ENCODE peak calls at places on chromosomes 3 and 15, in six cellular contexts. One of them, this sample, is unnamed.
A peak's percentile ranks its signal among the peaks of the same experiment; 100 is the strongest.

GRCh38 chr3:123658860-123659221 is 74.0 kb upstream of the HACD2 start:
- DNase-seq in effector memory CD4-positive, alpha-beta T cell: no peak
- DNase-seq in GM23338: no peak
- DNase-seq in CD8-positive, alpha-beta T cell: no peak
- DNase-seq in upper lobe of left lung: peak; percentile 68
- DNase-seq in HCT116: no peak
- DNase-seq in this sample: no peak

GRCh38 chr15:58918239-58918638 is 15.2 kb downstream of the SLTM start:
- DNase-seq in effector memory CD4-positive, alpha-beta T cell: no peak
- DNase-seq in GM23338: no peak
- DNase-seq in CD8-positive, alpha-beta T cell: no peak
- DNase-seq in upper lobe of left lung: no peak
- DNase-seq in HCT116: no peak
- DNase-seq in this sample: no peak

GRCh38 chr3:155753038-155753647 is 8.3 kb upstream of the PLCH1 start:
- DNase-seq in effector memory CD4-positive, alpha-beta T cell: no peak
- DNase-seq in GM23338: peak; percentile 60
- DNase-seq in CD8-positive, alpha-beta T cell: no peak
- DNase-seq in upper lobe of left lung: no peak
- DNase-seq in HCT116: no peak
- DNase-seq in this sample: no peak

GRCh38 chr3:13172644-13173013 is 99.4 kb upstream of the IQSEC1 start:
- DNase-seq in effector memory CD4-positive, alpha-beta T cell: no peak
- DNase-seq in GM23338: no peak
- DNase-seq in CD8-positive, alpha-beta T cell: no peak
- DNase-seq in upper lobe of left lung: no peak
- DNase-seq in HCT116: no peak
- DNase-seq in this sample: no peak

GRCh38 chr15:99432271-99433025 is 133.3 kb upstream of the MEF2A start:
- DNase-seq in effector memory CD4-positive, alpha-beta T cell: no peak
- DNase-seq in GM23338: no peak
- DNase-seq in CD8-positive, alpha-beta T cell: no peak
- DNase-seq in upper lobe of left lung: peak; percentile 15
- DNase-seq in HCT116: no peak
- DNase-seq in this sample: no peak

GRCh38 chr15:79358069-79358468 is 47.2 kb downstream of the TMED3 start:
- DNase-seq in effector memory CD4-positive, alpha-beta T cell: no peak
- DNase-seq in GM23338: no peak
- DNase-seq in CD8-positive, alpha-beta T cell: no peak
- DNase-seq in upper lobe of left lung: no peak
- DNase-seq in HCT116: no peak
- DNase-seq in this sample: no peak

GRCh38 chr3:57556459-57557087 is 499 bp downstream of the PDE12 start:
- DNase-seq in effector memory CD4-positive, alpha-beta T cell: no peak
- DNase-seq in GM23338: no peak
- DNase-seq in CD8-positive, alpha-beta T cell: peak; percentile 2
- DNase-seq in upper lobe of left lung: peak; percentile 36
- DNase-seq in HCT116: no peak
- DNase-seq in this sample: no peak

GRCh38 chr15:101232677-101233076 is 19.2 kb downstream of the CHSY1 start:
- DNase-seq in effector memory CD4-positive, alpha-beta T cell: no peak
- DNase-seq in GM23338: peak; percentile 17
- DNase-seq in CD8-positive, alpha-beta T cell: no peak
- DNase-seq in upper lobe of left lung: no peak
- DNase-seq in HCT116: no peak
- DNase-seq in this sample: no peak

GRCh38 chr3:99532246-99532645 is 106.1 kb upstream of the COL8A1 start:
- DNase-seq in effector memory CD4-positive, alpha-beta T cell: no peak
- DNase-seq in GM23338: peak; percentile 95
- DNase-seq in CD8-positive, alpha-beta T cell: no peak
- DNase-seq in upper lobe of left lung: peak; percentile 29
- DNase-seq in HCT116: peak; percentile 31
- DNase-seq in this sample: no peak

GRCh38 chr3:60365360-60365759 is 885.9 kb downstream of the FHIT start:
- DNase-seq in effector memory CD4-positive, alpha-beta T cell: no peak
- DNase-seq in GM23338: no peak
- DNase-seq in CD8-positive, alpha-beta T cell: no peak
- DNase-seq in upper lobe of left lung: no peak
- DNase-seq in HCT116: no peak
- DNase-seq in this sample: no peak

GRCh38 chr15:78697449-78697848 is 56.4 kb upstream of the CHRNB4 start:
- DNase-seq in effector memory CD4-positive, alpha-beta T cell: no peak
- DNase-seq in GM23338: no peak
- DNase-seq in CD8-positive, alpha-beta T cell: no peak
- DNase-seq in upper lobe of left lung: no peak
- DNase-seq in HCT116: no peak
- DNase-seq in this sample: no peak

DNA sequence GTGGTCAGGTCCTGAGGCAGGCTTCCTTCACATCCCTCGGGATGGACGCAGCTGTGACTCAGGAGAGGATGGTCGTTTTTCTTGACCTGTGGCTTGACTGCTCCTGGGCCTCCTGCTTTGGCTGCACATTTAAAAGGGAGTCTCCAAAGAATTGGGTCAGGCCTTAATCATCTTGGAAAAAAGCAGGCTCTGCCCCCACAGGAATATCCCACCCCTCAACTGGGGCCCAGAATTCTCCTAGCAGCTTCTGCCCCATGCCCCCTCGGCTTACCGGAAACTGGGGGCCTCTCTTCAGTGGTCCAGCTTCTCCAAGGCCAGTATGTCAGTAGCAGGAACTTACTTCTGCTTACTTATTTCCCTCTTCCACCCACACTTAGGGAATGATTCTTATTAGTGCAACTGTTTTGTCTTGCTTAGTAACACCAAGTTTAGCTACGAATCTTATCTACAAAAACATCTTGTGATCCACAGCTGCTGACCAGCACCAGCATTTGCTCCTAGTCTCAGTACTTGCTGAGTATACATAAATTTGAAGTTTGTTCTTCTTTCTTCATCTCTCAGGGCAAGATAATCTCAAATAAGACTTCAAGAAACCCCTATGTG is 35.7 kb downstream of the ATG7 start:
- DNase-seq in effector memory CD4-positive, alpha-beta T cell: no peak
- DNase-seq in GM23338: no peak
- DNase-seq in CD8-positive, alpha-beta T cell: no peak
- DNase-seq in upper lobe of left lung: no peak
- DNase-seq in HCT116: no peak
- DNase-seq in this sample: no peak
- H3K27ac ChIP-seq in effector memory CD4-positive, alpha-beta T cell: no peak overlapping the region
- H3K27ac ChIP-seq in GM23338: no peak overlapping the region
- H3K27ac ChIP-seq in CD8-positive, alpha-beta T cell: no peak overlapping the region
- H3K27ac ChIP-seq in upper lobe of left lung: no peak overlapping the region
- H3K27ac ChIP-seq in HCT116: no peak overlapping the region
- H3K27ac ChIP-seq in this sample: no peak overlapping the region

GRCh38 chr3:52277972-52278509 is 408 bp downstream of the WDR82 start:
- DNase-seq in effector memory CD4-positive, alpha-beta T cell: no peak
- DNase-seq in GM23338: peak; percentile 62
- DNase-seq in CD8-positive, alpha-beta T cell: peak; percentile 29
- DNase-seq in upper lobe of left lung: peak; percentile 52
- DNase-seq in HCT116: no peak
- DNase-seq in this sample: no peak

GRCh38 chr3:52277071-52277964 is 1.1 kb downstream of the WDR82 start:
- DNase-seq in effector memory CD4-positive, alpha-beta T cell: peak; percentile 56
- DNase-seq in GM23338: peak; percentile 53
- DNase-seq in CD8-positive, alpha-beta T cell: peak; percentile 49
- DNase-seq in upper lobe of left lung: peak; percentile 83
- DNase-seq in HCT116: no peak
- DNase-seq in this sample: no peak

GRCh38 chr3:52268036-52268435 is 10.4 kb downstream of the WDR82 start:
- DNase-seq in effector memory CD4-positive, alpha-beta T cell: peak; percentile 45
- DNase-seq in GM23338: no peak
- DNase-seq in CD8-positive, alpha-beta T cell: no peak
- DNase-seq in upper lobe of left lung: no peak
- DNase-seq in HCT116: no peak
- DNase-seq in this sample: no peak

GRCh38 chr3:52270252-52270754 is 8.1 kb downstream of the WDR82 start:
- DNase-seq in effector memory CD4-positive, alpha-beta T cell: no peak
- DNase-seq in GM23338: no peak
- DNase-seq in CD8-positive, alpha-beta T cell: no peak
- DNase-seq in upper lobe of left lung: no peak
- DNase-seq in HCT116: no peak
- DNase-seq in this sample: no peak

GRCh38 chr3:52272831-52273230 is 5.6 kb downstream of the WDR82 start:
- DNase-seq in effector memory CD4-positive, alpha-beta T cell: no peak
- DNase-seq in GM23338: no peak
- DNase-seq in CD8-positive, alpha-beta T cell: no peak
- DNase-seq in upper lobe of left lung: no peak
- DNase-seq in HCT116: no peak
- DNase-seq in this sample: no peak
- H3K27ac ChIP-seq in effector memory CD4-positive, alpha-beta T cell: peak overlapping the region; percentile 87
- H3K27ac ChIP-seq in GM23338: no peak overlapping the region
- H3K27ac ChIP-seq in CD8-positive, alpha-beta T cell: peak overlapping the region; percentile 6
- H3K27ac ChIP-seq in upper lobe of left lung: peak overlapping the region; percentile 4
- H3K27ac ChIP-seq in HCT116: no peak overlapping the region
- H3K27ac ChIP-seq in this sample: no peak overlapping the region

GRCh38 chr3:149339931-149340309 is 6.5 kb upstream of the TM4SF18 start:
- DNase-seq in effector memory CD4-positive, alpha-beta T cell: no peak
- DNase-seq in GM23338: peak; percentile 66
- DNase-seq in CD8-positive, alpha-beta T cell: no peak
- DNase-seq in upper lobe of left lung: peak; percentile 85
- DNase-seq in HCT116: peak; percentile 93
- DNase-seq in this sample: peak; percentile 60

GRCh38 chr3:149336925-149337324 is 3.5 kb upstream of the TM4SF18 start:
- DNase-seq in effector memory CD4-positive, alpha-beta T cell: no peak
- DNase-seq in GM23338: no peak
- DNase-seq in CD8-positive, alpha-beta T cell: no peak
- DNase-seq in upper lobe of left lung: no peak
- DNase-seq in HCT116: no peak
- DNase-seq in this sample: no peak

GRCh38 chr3:149343951-149344350 is 10.5 kb upstream of the TM4SF18 start:
- DNase-seq in effector memory CD4-positive, alpha-beta T cell: no peak
- DNase-seq in GM23338: peak; percentile 52
- DNase-seq in CD8-positive, alpha-beta T cell: no peak
- DNase-seq in upper lobe of left lung: no peak
- DNase-seq in HCT116: no peak
- DNase-seq in this sample: no peak

GRCh38 chr3:149342413-149343340 is 9.2 kb upstream of the TM4SF18 start:
- DNase-seq in effector memory CD4-positive, alpha-beta T cell: no peak
- DNase-seq in GM23338: no peak
- DNase-seq in CD8-positive, alpha-beta T cell: no peak
- DNase-seq in upper lobe of left lung: no peak
- DNase-seq in HCT116: no peak
- DNase-seq in this sample: peak; percentile 80

GRCh38 chr3:149340310-149340933 is 7.0 kb upstream of the TM4SF18 start:
- DNase-seq in effector memory CD4-positive, alpha-beta T cell: no peak
- DNase-seq in GM23338: no peak
- DNase-seq in CD8-positive, alpha-beta T cell: no peak
- DNase-seq in upper lobe of left lung: no peak
- DNase-seq in HCT116: no peak
- DNase-seq in this sample: no peak
- H3K27ac ChIP-seq in effector memory CD4-positive, alpha-beta T cell: no peak overlapping the region
- H3K27ac ChIP-seq in GM23338: no peak overlapping the region
- H3K27ac ChIP-seq in CD8-positive, alpha-beta T cell: no peak overlapping the region
- H3K27ac ChIP-seq in upper lobe of left lung: peak overlapping the region; percentile 81
- H3K27ac ChIP-seq in HCT116: peak overlapping the region; percentile 70
- H3K27ac ChIP-seq in this sample: peak overlapping the region; percentile 94

GRCh38 chr3:129702934-129703712 is 96.6 kb upstream of the PLXND1 start:
- DNase-seq in effector memory CD4-positive, alpha-beta T cell: no peak
- DNase-seq in GM23338: no peak
- DNase-seq in CD8-positive, alpha-beta T cell: no peak
- DNase-seq in upper lobe of left lung: no peak
- DNase-seq in HCT116: no peak
- DNase-seq in this sample: peak; percentile 46
- H3K27ac ChIP-seq in effector memory CD4-positive, alpha-beta T cell: no peak overlapping the region
- H3K27ac ChIP-seq in GM23338: no peak overlapping the region
- H3K27ac ChIP-seq in CD8-positive, alpha-beta T cell: no peak overlapping the region
- H3K27ac ChIP-seq in upper lobe of left lung: no peak overlapping the region
- H3K27ac ChIP-seq in HCT116: no peak overlapping the region
- H3K27ac ChIP-seq in this sample: no peak overlapping the region

DNA sequence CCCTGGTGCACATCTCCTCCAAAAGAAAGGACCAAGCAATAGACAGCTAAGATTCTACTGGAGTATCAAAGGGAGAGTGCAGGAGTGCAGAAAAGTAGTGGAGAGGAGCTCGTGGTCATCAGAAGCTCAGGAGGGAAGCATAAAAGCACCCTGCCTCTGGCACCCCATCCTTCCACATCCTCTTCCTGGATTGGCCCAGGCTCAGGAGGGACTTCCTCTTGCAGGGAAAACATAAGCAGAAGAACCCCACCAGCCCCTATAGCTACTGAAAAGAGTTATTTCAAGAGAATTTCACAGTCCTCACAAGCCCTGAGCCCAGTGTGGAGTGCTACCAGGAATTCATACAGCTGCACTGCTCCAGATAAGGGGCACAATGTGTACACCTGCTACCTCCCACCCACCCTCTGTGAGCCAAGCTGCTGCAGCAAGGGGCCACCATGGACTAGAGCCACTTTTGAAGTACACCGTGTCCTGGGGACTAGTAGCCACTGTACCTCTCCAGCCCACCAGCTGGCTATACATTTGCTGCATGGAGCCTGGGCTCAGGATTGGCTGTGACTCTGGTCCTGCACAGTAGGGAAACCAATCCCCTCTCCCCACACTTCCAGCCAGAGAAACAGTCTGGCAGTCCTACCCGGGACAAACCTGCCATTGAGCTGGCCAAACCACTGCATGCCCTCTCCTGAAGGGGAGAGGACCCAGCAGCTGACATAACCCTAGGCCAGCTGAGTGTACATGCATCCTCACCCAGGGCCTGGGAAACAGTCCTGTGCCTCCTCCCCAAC is 43.0 kb downstream of the CD200R1 start:
- DNase-seq in effector memory CD4-positive, alpha-beta T cell: no peak
- DNase-seq in GM23338: no peak
- DNase-seq in CD8-positive, alpha-beta T cell: no peak
- DNase-seq in upper lobe of left lung: peak; percentile 22
- DNase-seq in HCT116: no peak
- DNase-seq in this sample: no peak
- H3K27ac ChIP-seq in effector memory CD4-positive, alpha-beta T cell: no peak overlapping the region
- H3K27ac ChIP-seq in GM23338: no peak overlapping the region
- H3K27ac ChIP-seq in CD8-positive, alpha-beta T cell: no peak overlapping the region
- H3K27ac ChIP-seq in upper lobe of left lung: no peak overlapping the region
- H3K27ac ChIP-seq in HCT116: no peak overlapping the region
- H3K27ac ChIP-seq in this sample: no peak overlapping the region

This sample was measured in epithelial cell of prostate.